ENCODE peak calls at places on chromosomes 4 and X, in seven cellular contexts. Y, W, Q, D, A, E and V are unnamed samples.
A peak's percentile ranks its signal among the peaks of the same experiment; 100 is the strongest.

GRCh38 chr4:42452823-42453222 is 55.5 kb downstream of the SHISA3 start:
- DNase-seq in Y (no peak), W (no peak), Q (peak; percentile 17), D (no peak), A (no peak), E (no peak), V (no peak)

GRCh38 chr4:156751486-156751885 is 220.1 kb downstream of the PDGFC start:
- DNase-seq in Y (no peak), W (no peak), Q (no peak), D (peak; percentile 84), A (peak; percentile 27), E (no peak), V (no peak)

GRCh38 chrX:71607488-71607887 is 10.8 kb downstream of the CXCR3 start:
- DNase-seq in Y (no peak), W (no peak), Q (no peak), D (no peak), A (no peak), E (no peak), V (no peak)

GRCh38 chr4:101025755-101026154 is 321.6 kb downstream of the PPP3CA start:
- DNase-seq in Y (no peak), W (no peak), Q (no peak), D (no peak), A (no peak), E (no peak), V (no peak)

GRCh38 chr4:139920552-139920951 is 233.4 kb downstream of the MAML3 start:
- DNase-seq in Y (no peak), W (no peak), Q (no peak), D (no peak), A (no peak), E (no peak), V (no peak)

GRCh38 chr4:72983706-72984105 is 85.8 kb downstream of the COX18 start:
- DNase-seq in Y (no peak), W (no peak), Q (no peak), D (no peak), A (no peak), E (no peak), V (no peak)

GRCh38 chr4:97513917-97514316 is 629.4 kb downstream of the STPG2 start:
- DNase-seq in Y (no peak), W (no peak), Q (no peak), D (no peak), A (no peak), E (no peak), V (no peak)

GRCh38 chr4:157739237-157739636 is 433.6 kb downstream of the GASK1B start:
- DNase-seq in Y (no peak), W (no peak), Q (no peak), D (peak; percentile 26), A (no peak), E (no peak), V (no peak)

GRCh38 chr4:95551653-95552052 is 2.9 kb upstream of the UNC5C start:
- DNase-seq in Y (no peak), W (no peak), Q (no peak), D (no peak), A (no peak), E (no peak), V (no peak)

GRCh38 chrX:108735087-108735679 is 1.2 kb downstream of the IRS4 start:
- DNase-seq in Y (no peak), W (no peak), Q (no peak), D (no peak), A (no peak), E (no peak), V (no peak)

GRCh38 chr4:48755287-48755686 is 24.8 kb downstream of the FRYL start:
- DNase-seq in Y (no peak), W (no peak), Q (no peak), D (no peak), A (no peak), E (no peak), V (no peak)

GRCh38 chr4:60805500-60806313 is 394.4 kb upstream of the ADGRL3 start:
- DNase-seq in Y (peak; percentile 1), W (no peak), Q (peak; percentile 21), D (peak; percentile 14), A (peak; percentile 63), E (no peak), V (no peak)

GRCh38 chrX:21661316-21661715 is 3.2 kb upstream of the KLHL34 start:
- DNase-seq in Y (no peak), W (no peak), Q (no peak), D (no peak), A (no peak), E (no peak), V (no peak)

GRCh38 chr4:173793937-173794510 is 264.0 kb upstream of the HAND2 start:
- DNase-seq in Y (no peak), W (no peak), Q (no peak), D (no peak), A (no peak), E (no peak), V (no peak)

GRCh38 chr4:3436798-3437581 is 4.8 kb upstream of the HGFAC start:
- DNase-seq in Y (no peak), W (no peak), Q (no peak), D (peak; percentile 44), A (no peak), E (peak; percentile 54), V (peak; percentile 89)

GRCh38 chr4:7647211-7647931 is 212.6 kb upstream of the PSAPL1 start:
- DNase-seq in Y (no peak), W (peak; percentile 24), Q (no peak), D (no peak), A (no peak), E (no peak), V (peak; percentile 67)

GRCh38 chr4:7649411-7649740 is 214.6 kb upstream of the PSAPL1 start:
- DNase-seq in Y (no peak), W (peak; percentile 40), Q (no peak), D (no peak), A (no peak), E (no peak), V (no peak)

GRCh38 chr4:7647932-7648812 is 213.4 kb upstream of the PSAPL1 start:
- DNase-seq in Y (peak; percentile 27), W (no peak), Q (no peak), D (peak; percentile 57), A (no peak), E (no peak), V (peak; percentile 83)

GRCh38 chr4:7649741-7650531 is 215.2 kb upstream of the PSAPL1 start:
- DNase-seq in Y (peak; percentile 27), W (peak; percentile 53), Q (no peak), D (peak; percentile 98), A (no peak), E (peak; percentile 25), V (no peak)

GRCh38 chr4:7648813-7649395 is 214.2 kb upstream of the PSAPL1 start:
- DNase-seq in Y (no peak), W (no peak), Q (no peak), D (no peak), A (no peak), E (no peak), V (no peak)
- H3K27ac ChIP-seq in Y (no peak overlapping the region), W (no peak overlapping the region), Q (no peak overlapping the region), D (peak overlapping the region; percentile 58), A (no peak overlapping the region), E (no peak overlapping the region), V (peak overlapping the region; percentile 87)

DNA sequence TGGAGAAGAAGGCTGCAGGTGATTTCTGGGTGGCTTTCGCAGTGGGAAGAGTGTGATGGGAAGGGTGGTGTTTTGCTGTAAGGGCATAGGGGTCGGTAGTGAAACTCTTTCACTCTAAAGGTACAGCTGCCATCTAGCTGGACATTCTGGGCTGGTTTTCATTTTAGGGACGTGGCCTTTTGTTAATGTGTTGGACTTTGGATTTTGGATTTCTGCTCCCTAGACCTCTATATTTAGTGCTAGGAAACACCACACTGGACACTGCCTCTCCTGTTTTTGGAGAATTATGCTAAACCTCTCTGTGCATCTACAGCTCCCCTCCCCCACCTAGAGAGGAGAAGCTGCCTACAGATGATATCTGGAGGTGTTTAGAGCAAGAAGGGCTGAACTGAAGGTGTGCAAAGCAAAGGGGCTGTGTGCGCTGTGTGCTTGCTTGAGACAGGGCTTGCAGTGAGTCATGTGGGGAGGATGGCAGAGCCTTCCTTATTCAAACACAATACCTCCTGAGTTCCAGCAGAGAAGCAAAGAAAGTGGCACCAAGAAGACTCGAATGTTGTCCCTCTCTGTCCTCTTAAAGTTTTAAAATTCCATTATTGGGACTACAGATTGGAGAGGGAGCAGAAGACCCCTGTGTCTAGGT is 47.9 kb downstream of the STARD8 start:
- DNase-seq in Y (no peak), W (no peak), Q (no peak), D (no peak), A (no peak), E (no peak), V (no peak)
- H3K4me1 ChIP-seq in Y (peaks cover 9% of the 10 kb centered on the region), W (no peaks in the 10 kb centered on the region), Q (no peaks in the 10 kb centered on the region), D (peaks cover 11% of the 10 kb centered on the region), A (peaks cover 5% of the 10 kb centered on the region), E (peaks cover 16% of the 10 kb centered on the region), V (peaks cover 45% of the 10 kb centered on the region)

DNA sequence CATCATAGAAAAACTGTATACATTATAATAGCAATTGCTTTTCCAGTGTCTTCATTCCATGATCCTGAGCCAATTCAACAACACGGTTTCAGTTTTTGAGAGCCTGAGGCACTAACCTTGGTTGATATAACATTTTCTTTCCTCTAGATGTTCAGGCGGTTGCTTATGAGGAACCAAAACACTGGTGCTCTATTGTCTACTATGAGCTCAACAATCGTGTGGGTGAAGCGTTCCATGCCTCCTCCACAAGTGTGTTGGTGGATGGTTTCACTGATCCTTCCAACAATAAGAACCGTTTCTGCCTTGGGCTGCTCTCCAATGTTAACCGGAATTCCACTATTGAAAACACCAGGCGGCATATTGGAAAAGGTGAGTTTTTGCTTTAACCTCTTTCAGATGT is 64.9 kb downstream of the SMAD1 start:
- DNase-seq in Y (no peak), W (no peak), Q (no peak), D (peak; percentile 76), A (no peak), E (no peak), V (no peak)
- H3K4me3 ChIP-seq in Y (no peak overlapping the region), W (no peak overlapping the region), Q (no peak overlapping the region), D (peak overlapping the region; percentile 25), A (no peak overlapping the region), E (no peak overlapping the region), V (no peak overlapping the region)

DNA sequence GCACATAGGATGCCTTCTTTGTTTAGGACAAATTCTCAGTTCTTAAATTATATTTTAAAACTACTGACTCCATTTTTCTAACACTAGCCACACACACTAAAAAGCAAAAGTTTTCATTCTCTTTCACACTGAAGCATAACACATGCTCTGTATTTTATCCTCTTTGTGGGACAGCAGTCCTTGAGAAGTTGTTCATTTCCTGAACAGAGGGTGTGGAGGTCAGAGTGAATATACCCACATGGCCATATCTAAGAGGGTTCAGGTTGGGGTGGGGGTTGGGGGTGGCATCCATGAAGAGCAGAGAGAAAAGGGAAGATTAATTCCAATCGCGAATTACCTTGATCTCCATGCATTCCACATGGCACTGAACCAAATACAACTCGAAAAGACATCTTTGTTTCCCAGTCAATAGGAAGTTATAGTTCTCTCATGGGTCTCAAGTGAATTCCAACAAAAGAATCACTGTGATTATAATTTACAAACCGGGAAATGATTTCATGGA is 26.8 kb upstream of the AMELX start:
- DNase-seq in Y (peak; percentile 22), W (no peak), Q (no peak), D (no peak), A (no peak), E (no peak), V (no peak)
- H3K27ac ChIP-seq in Y (peak overlapping the region; percentile 78), W (no peak overlapping the region), Q (no peak overlapping the region), D (no peak overlapping the region), A (no peak overlapping the region), E (peak overlapping the region; percentile 52), V (no peak overlapping the region)